ENCODE peak calls at places on chromosomes 5 and 9, in four cellular contexts. One of them, this sample, is unnamed.

GRCh38 chr5:94281402-94281801 is 337.0 kb downstream of the KIAA0825 start:
- DNase-seq in NCI-H1417 treated with DMSO at 0.1 percent for 48 hours: no peak
- DNase-seq in astrocyte of the spinal cord: no peak
- DNase-seq in left ventricle myocardium superior: no peak
- DNase-seq in this sample: no peak

GRCh38 chr5:95261369-95262175 is 23.3 kb downstream of the MCTP1 start:
- DNase-seq in NCI-H1417 treated with DMSO at 0.1 percent for 48 hours: no peak
- DNase-seq in astrocyte of the spinal cord: peak; percentile 42
- DNase-seq in left ventricle myocardium superior: no peak
- DNase-seq in this sample: no peak

GRCh38 chr5:96254980-96255681 is 177.9 kb downstream of the PCSK1 start:
- DNase-seq in NCI-H1417 treated with DMSO at 0.1 percent for 48 hours: no peak
- DNase-seq in astrocyte of the spinal cord: peak; percentile 83
- DNase-seq in left ventricle myocardium superior: no peak
- DNase-seq in this sample: no peak

GRCh38 chr9:88534456-88535225 is at the start of gene NXNL2:
- DNase-seq in NCI-H1417 treated with DMSO at 0.1 percent for 48 hours: no peak
- DNase-seq in astrocyte of the spinal cord: peak; percentile 83
- DNase-seq in left ventricle myocardium superior: peak; percentile 76
- DNase-seq in this sample: peak; percentile 69

GRCh38 chr9:93476924-93477323 is 23.5 kb upstream of the FAM120AOS start:
- DNase-seq in NCI-H1417 treated with DMSO at 0.1 percent for 48 hours: no peak
- DNase-seq in astrocyte of the spinal cord: no peak
- DNase-seq in left ventricle myocardium superior: no peak
- DNase-seq in this sample: no peak

GRCh38 chr9:12861035-12861434 is 86.2 kb downstream of the LURAP1L start:
- DNase-seq in NCI-H1417 treated with DMSO at 0.1 percent for 48 hours: no peak
- DNase-seq in astrocyte of the spinal cord: no peak
- DNase-seq in left ventricle myocardium superior: no peak
- DNase-seq in this sample: no peak

GRCh38 chr5:59099270-59099994 is 516.6 kb downstream of the RAB3C start:
- DNase-seq in NCI-H1417 treated with DMSO at 0.1 percent for 48 hours: no peak
- DNase-seq in astrocyte of the spinal cord: peak; percentile 89
- DNase-seq in left ventricle myocardium superior: no peak
- DNase-seq in this sample: no peak

GRCh38 chr5:59773286-59773685 is 120.2 kb downstream of the PDE4D start:
- DNase-seq in NCI-H1417 treated with DMSO at 0.1 percent for 48 hours: no peak
- DNase-seq in astrocyte of the spinal cord: peak; percentile 34
- DNase-seq in left ventricle myocardium superior: no peak
- DNase-seq in this sample: no peak

GRCh38 chr5:14273207-14273767 is 130.1 kb downstream of the TRIO start:
- DNase-seq in NCI-H1417 treated with DMSO at 0.1 percent for 48 hours: no peak
- DNase-seq in astrocyte of the spinal cord: no peak
- DNase-seq in left ventricle myocardium superior: no peak
- DNase-seq in this sample: no peak

GRCh38 chr9:73200694-73201432 is 49.2 kb downstream of the ANXA1 start:
- DNase-seq in NCI-H1417 treated with DMSO at 0.1 percent for 48 hours: no peak
- DNase-seq in astrocyte of the spinal cord: peak; percentile 46
- DNase-seq in left ventricle myocardium superior: no peak
- DNase-seq in this sample: no peak

GRCh38 chr5:95080026-95080425 is 204.9 kb downstream of the MCTP1 start:
- DNase-seq in NCI-H1417 treated with DMSO at 0.1 percent for 48 hours: no peak
- DNase-seq in astrocyte of the spinal cord: no peak
- DNase-seq in left ventricle myocardium superior: no peak
- DNase-seq in this sample: no peak

GRCh38 chr5:145887976-145888574 is 15.3 kb upstream of the GRXCR2 start:
- DNase-seq in NCI-H1417 treated with DMSO at 0.1 percent for 48 hours: no peak
- DNase-seq in astrocyte of the spinal cord: peak; percentile 55
- DNase-seq in left ventricle myocardium superior: no peak
- DNase-seq in this sample: no peak

GRCh38 chr9:72315089-72315509 is 49.9 kb downstream of the ZFAND5 start:
- DNase-seq in NCI-H1417 treated with DMSO at 0.1 percent for 48 hours: no peak
- DNase-seq in astrocyte of the spinal cord: peak; percentile 87
- DNase-seq in left ventricle myocardium superior: peak; percentile 63
- DNase-seq in this sample: peak; percentile 43

GRCh38 chr9:122200960-122201635 is 27.7 kb downstream of the LHX6 start:
- DNase-seq in NCI-H1417 treated with DMSO at 0.1 percent for 48 hours: no peak
- DNase-seq in astrocyte of the spinal cord: peak; percentile 40
- DNase-seq in left ventricle myocardium superior: peak; percentile 37
- DNase-seq in this sample: no peak

GRCh38 chr5:39256472-39256871 is 37.1 kb upstream of the FYB1 start:
- DNase-seq in NCI-H1417 treated with DMSO at 0.1 percent for 48 hours: no peak
- DNase-seq in astrocyte of the spinal cord: peak; percentile 58
- DNase-seq in left ventricle myocardium superior: no peak
- DNase-seq in this sample: no peak

GRCh38 chr5:150399158-150400019 is 13.3 kb downstream of the CD74 start:
- DNase-seq in NCI-H1417 treated with DMSO at 0.1 percent for 48 hours: no peak
- DNase-seq in astrocyte of the spinal cord: no peak
- DNase-seq in left ventricle myocardium superior: peak; percentile 9
- DNase-seq in this sample: no peak

GRCh38 chr9:133888779-133889491 is 103.2 kb downstream of the VAV2 start:
- DNase-seq in NCI-H1417 treated with DMSO at 0.1 percent for 48 hours: no peak
- DNase-seq in astrocyte of the spinal cord: no peak
- DNase-seq in left ventricle myocardium superior: no peak
- DNase-seq in this sample: no peak

GRCh38 chr5:9149988-9150387 is 395.9 kb downstream of the SEMA5A start:
- DNase-seq in NCI-H1417 treated with DMSO at 0.1 percent for 48 hours: no peak
- DNase-seq in astrocyte of the spinal cord: peak; percentile 66
- DNase-seq in left ventricle myocardium superior: no peak
- DNase-seq in this sample: no peak

GRCh38 chr5:170278611-170279500 is 18.7 kb downstream of the LCP2 start:
- DNase-seq in NCI-H1417 treated with DMSO at 0.1 percent for 48 hours: no peak
- DNase-seq in astrocyte of the spinal cord: no peak
- DNase-seq in left ventricle myocardium superior: peak; percentile 54
- DNase-seq in this sample: peak; percentile 51

GRCh38 chr9:128899566-128900322 is 17.8 kb downstream of the LRRC8A start:
- DNase-seq in NCI-H1417 treated with DMSO at 0.1 percent for 48 hours: no peak
- DNase-seq in astrocyte of the spinal cord: no peak
- DNase-seq in left ventricle myocardium superior: no peak
- DNase-seq in this sample: no peak

GRCh38 chr5:17325770-17326599 is 108.6 kb downstream of the BASP1 start:
- DNase-seq in NCI-H1417 treated with DMSO at 0.1 percent for 48 hours: no peak
- DNase-seq in astrocyte of the spinal cord: no peak
- DNase-seq in left ventricle myocardium superior: no peak
- DNase-seq in this sample: no peak

GRCh38 chr9:89491688-89492087 is 6.2 kb downstream of the SEMA4D start:
- DNase-seq in NCI-H1417 treated with DMSO at 0.1 percent for 48 hours: no peak
- DNase-seq in astrocyte of the spinal cord: no peak
- DNase-seq in left ventricle myocardium superior: no peak
- DNase-seq in this sample: no peak

GRCh38 chr9:95023217-95024003 is 294.1 kb downstream of the FANCC start:
- DNase-seq in NCI-H1417 treated with DMSO at 0.1 percent for 48 hours: no peak
- DNase-seq in astrocyte of the spinal cord: peak; percentile 91
- DNase-seq in left ventricle myocardium superior: peak; percentile 70
- DNase-seq in this sample: peak; percentile 52

GRCh38 chr5:161432798-161433197 is 113.7 kb downstream of the GABRB2 start:
- DNase-seq in NCI-H1417 treated with DMSO at 0.1 percent for 48 hours: no peak
- DNase-seq in astrocyte of the spinal cord: no peak
- DNase-seq in left ventricle myocardium superior: no peak
- DNase-seq in this sample: no peak

GRCh38 chr5:157025093-157025698 is 33.7 kb downstream of the HAVCR1 start:
- DNase-seq in NCI-H1417 treated with DMSO at 0.1 percent for 48 hours: no peak
- DNase-seq in astrocyte of the spinal cord: no peak
- DNase-seq in left ventricle myocardium superior: no peak
- DNase-seq in this sample: no peak

GRCh38 chr5:68464424-68464823 is 248.9 kb downstream of the PIK3R1 start:
- DNase-seq in NCI-H1417 treated with DMSO at 0.1 percent for 48 hours: no peak
- DNase-seq in astrocyte of the spinal cord: peak; percentile 61
- DNase-seq in left ventricle myocardium superior: no peak
- DNase-seq in this sample: no peak

GRCh38 chr5:137344723-137345322 is 154.3 kb downstream of the SPOCK1 start:
- DNase-seq in NCI-H1417 treated with DMSO at 0.1 percent for 48 hours: no peak
- DNase-seq in astrocyte of the spinal cord: peak; percentile 73
- DNase-seq in left ventricle myocardium superior: no peak
- DNase-seq in this sample: no peak

GRCh38 chr9:107587175-107587963 is 97.8 kb upstream of the KLF4 start:
- DNase-seq in NCI-H1417 treated with DMSO at 0.1 percent for 48 hours: no peak
- DNase-seq in astrocyte of the spinal cord: no peak
- DNase-seq in left ventricle myocardium superior: peak; percentile 60
- DNase-seq in this sample: peak; percentile 50

GRCh38 chr5:14741721-14742426 is 77.4 kb downstream of the OTULIN start:
- DNase-seq in NCI-H1417 treated with DMSO at 0.1 percent for 48 hours: no peak
- DNase-seq in astrocyte of the spinal cord: no peak
- DNase-seq in left ventricle myocardium superior: no peak
- DNase-seq in this sample: no peak

GRCh38 chr5:96714951-96715451 is 52.8 kb downstream of the CAST start:
- DNase-seq in NCI-H1417 treated with DMSO at 0.1 percent for 48 hours: no peak
- DNase-seq in astrocyte of the spinal cord: peak; percentile 89
- DNase-seq in left ventricle myocardium superior: no peak
- DNase-seq in this sample: no peak

GRCh38 chr5:140114341-140115185 is 654 bp downstream of the PURA start:
- DNase-seq in NCI-H1417 treated with DMSO at 0.1 percent for 48 hours: peak; percentile 8
- DNase-seq in astrocyte of the spinal cord: peak; percentile 66
- DNase-seq in left ventricle myocardium superior: peak; percentile 79
- DNase-seq in this sample: peak; percentile 66

GRCh38 chr9:20083417-20083816 is 294.6 kb upstream of the SLC24A2 start:
- DNase-seq in NCI-H1417 treated with DMSO at 0.1 percent for 48 hours: no peak
- DNase-seq in astrocyte of the spinal cord: no peak
- DNase-seq in left ventricle myocardium superior: no peak
- DNase-seq in this sample: no peak

GRCh38 chr5:125065114-125065513 is 318.7 kb upstream of the ZNF608 start:
- DNase-seq in NCI-H1417 treated with DMSO at 0.1 percent for 48 hours: no peak
- DNase-seq in astrocyte of the spinal cord: no peak
- DNase-seq in left ventricle myocardium superior: no peak
- DNase-seq in this sample: no peak